ENCODE peak calls at places on chromosome 21, in five cellular contexts. P is mesendoderm, C is iPS DF 6.9, A is ovary, M is neuronal stem cell. F is an unnamed sample.

GRCh38 chr21:18443085-18443484 is 39.5 kb upstream of the TMPRSS15 start:
- DNase-seq in P (no peak), C (no peak), A (no peak), M (no peak), F (no peak)

GRCh38 chr21:33059319-33059894 is 10.5 kb upstream of the OLIG1 start:
- DNase-seq in P (no peak), C (no peak), A (no peak), M (no peak), F (no peak)

GRCh38 chr21:25421327-25422028 is 185.8 kb downstream of the MRPL39 start:
- DNase-seq in P (peak; percentile 77), C (peak; percentile 45), A (no peak), M (peak; percentile 20), F (peak; percentile 55)

GRCh38 chr21:33231526-33231925 is 1.8 kb downstream of the IFNAR2 start:
- DNase-seq in P (no peak), C (no peak), A (no peak), M (no peak), F (no peak)

GRCh38 chr21:31108969-31109368 is 70.7 kb upstream of the KRTAP19-8 start:
- DNase-seq in P (peak; percentile 73), C (no peak), A (no peak), M (no peak), F (no peak)

GRCh38 chr21:33847586-33848251 is 67.9 kb downstream of the ATP5PO start:
- DNase-seq in P (no peak), C (no peak), A (no peak), M (no peak), F (no peak)

GRCh38 chr21:26365849-26366248 is 195.3 kb upstream of the APP start:
- DNase-seq in P (peak; percentile 13), C (no peak), A (no peak), M (no peak), F (no peak)

GRCh38 chr21:39093526-39093925 is 89.7 kb downstream of the PSMG1 start:
- DNase-seq in P (no peak), C (no peak), A (no peak), M (no peak), F (no peak)

GRCh38 chr21:31370281-31370892 is 26.3 kb upstream of the TIAM1 start:
- DNase-seq in P (no peak), C (no peak), A (no peak), M (no peak), F (no peak)

GRCh38 chr21:42650033-42650370 is 3.4 kb upstream of the PDE9A start:
- DNase-seq in P (no peak), C (no peak), A (no peak), M (no peak), F (no peak)

GRCh38 chr21:25639167-25639921 is at the start of gene JAM2:
- DNase-seq in P (peak; percentile 68), C (no peak), A (peak; percentile 55), M (peak; percentile 51), F (peak; percentile 74)

GRCh38 chr21:31397515-31397926 is 53.5 kb upstream of the TIAM1 start:
- DNase-seq in P (no peak), C (no peak), A (no peak), M (no peak), F (no peak)

GRCh38 chr21:34035619-34036354 is 37.6 kb upstream of the MRPS6 start:
- DNase-seq in P (no peak), C (no peak), A (no peak), M (no peak), F (no peak)

GRCh38 chr21:28230559-28230958 is 762.1 kb downstream of the LTN1 start:
- DNase-seq in P (no peak), C (no peak), A (no peak), M (no peak), F (no peak)

GRCh38 chr21:28900481-28900880 is 92.2 kb downstream of the LTN1 start:
- DNase-seq in P (no peak), C (no peak), A (no peak), M (no peak), F (no peak)

GRCh38 chr21:31707499-31707898 is 24.4 kb downstream of the SCAF4 start:
- DNase-seq in P (no peak), C (no peak), A (no peak), M (no peak), F (no peak)

GRCh38 chr21:38306407-38306806 is 49.6 kb downstream of the KCNJ15 start:
- DNase-seq in P (no peak), C (no peak), A (no peak), M (no peak), F (no peak)

GRCh38 chr21:14687277-14687642 is 141.1 kb upstream of the SAMSN1 start:
- DNase-seq in P (no peak), C (no peak), A (no peak), M (no peak), F (no peak)

GRCh38 chr21:39316729-39317128 is 3.3 kb upstream of the BRWD1 start:
- DNase-seq in P (no peak), C (no peak), A (no peak), M (no peak), F (no peak)

GRCh38 chr21:31873696-31874599 is 1.1 kb downstream of the HUNK start:
- DNase-seq in P (peak; percentile 83), C (no peak), A (no peak), M (peak; percentile 62), F (peak; percentile 57)

GRCh38 chr21:17925900-17926299 is 106.7 kb upstream of the C21orf91 start:
- DNase-seq in P (peak; percentile 43), C (no peak), A (no peak), M (no peak), F (peak; percentile 14)

GRCh38 chr21:31993826-31994791 is 121.3 kb downstream of the HUNK start:
- DNase-seq in P (no peak), C (no peak), A (no peak), M (no peak), F (no peak)

GRCh38 chr21:31449912-31450535 is 106.0 kb upstream of the TIAM1 start:
- DNase-seq in P (no peak), C (no peak), A (no peak), M (no peak), F (no peak)

GRCh38 chr21:29938968-29939858 is 583 bp downstream of the GRIK1 start:
- DNase-seq in P (peak; percentile 30), C (no peak), A (no peak), M (peak; percentile 41), F (no peak)

DNA sequence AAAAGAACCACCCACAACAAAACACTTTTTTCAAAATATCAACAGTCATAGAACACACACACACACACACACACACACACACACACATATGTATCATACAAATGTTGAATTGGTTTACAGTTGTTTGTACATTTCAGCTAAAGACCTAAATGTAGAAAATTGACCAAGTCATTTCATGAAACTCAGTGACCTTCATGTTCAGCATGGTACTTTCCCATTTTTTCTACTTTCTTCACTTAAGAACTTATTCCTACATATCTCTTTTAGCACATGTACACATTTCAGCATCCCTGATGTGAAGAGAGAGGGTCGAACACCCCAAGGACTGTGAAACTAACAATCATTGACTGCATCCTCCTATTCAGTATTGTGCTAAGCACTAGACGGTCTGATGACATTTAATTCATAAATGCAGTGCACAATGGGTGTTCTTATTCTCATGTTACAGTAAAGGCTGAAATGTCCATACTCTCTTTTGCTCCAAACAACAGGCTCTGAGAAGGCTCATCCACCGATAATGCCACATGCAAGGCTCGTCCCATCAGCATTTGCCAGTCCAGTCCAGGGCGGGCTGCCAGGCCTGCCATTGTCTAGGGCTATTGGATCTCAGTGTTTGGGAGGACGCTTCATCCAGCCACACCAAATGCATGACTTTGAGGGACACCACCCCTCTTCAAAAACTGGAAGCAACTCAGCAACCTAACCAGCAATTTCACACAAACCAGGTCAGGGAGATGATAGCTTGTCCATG is 150.1 kb upstream of the RUNX1 start:
- DNase-seq in P (no peak), C (no peak), A (no peak), M (no peak), F (no peak)
- H3K4me3 ChIP-seq in P (no peak overlapping the region), C (no peak overlapping the region), A (no peak overlapping the region), M (no peak overlapping the region), F (no peak overlapping the region)

DNA sequence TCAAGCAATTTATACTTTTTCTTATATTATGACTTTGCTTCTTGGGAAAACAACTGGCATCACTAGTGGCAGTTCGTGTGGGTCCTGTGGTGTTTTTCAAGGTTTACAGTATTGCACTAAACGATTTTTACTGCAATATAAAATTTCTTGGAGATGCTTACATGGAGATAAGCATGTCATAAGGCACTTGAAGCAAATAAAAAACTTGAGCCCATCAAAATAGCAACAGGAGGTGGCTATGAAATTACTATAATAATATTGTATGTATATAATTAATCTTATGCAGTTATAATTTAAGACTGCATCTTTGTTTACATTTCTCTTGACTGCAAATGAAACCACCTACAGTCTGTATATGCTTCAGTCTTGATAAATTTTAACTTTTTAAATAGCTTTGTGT is 29.3 kb upstream of the CHAF1B start:
- DNase-seq in P (no peak), C (no peak), A (no peak), M (no peak), F (no peak)
- H3K36me3 ChIP-seq in P (peaks cover 5% of the 10 kb centered on the region), C (peaks cover 8% of the 10 kb centered on the region), A (no peaks in the 10 kb centered on the region), M (peaks cover 18% of the 10 kb centered on the region), F (peaks cover 29% of the 10 kb centered on the region)

GRCh38 chr21:41504030-41504429 is 3.9 kb downstream of the TMPRSS2 start:
- DNase-seq in P (no peak), C (no peak), A (no peak), M (no peak), F (no peak)

GRCh38 chr21:41507521-41508414 is at the start of gene TMPRSS2:
- DNase-seq in P (peak; percentile 61), C (no peak), A (no peak), M (peak; percentile 30), F (no peak)

GRCh38 chr21:41506526-41507520 is 1.1 kb downstream of the TMPRSS2 start:
- DNase-seq in P (peak; percentile 70), C (no peak), A (no peak), M (peak; percentile 27), F (no peak)

GRCh38 chr21:41508415-41509205 is 652 bp upstream of the TMPRSS2 start:
- DNase-seq in P (peak; percentile 17), C (no peak), A (no peak), M (no peak), F (no peak)

GRCh38 chr21:41506005-41506404 is 2.0 kb downstream of the TMPRSS2 start:
- DNase-seq in P (no peak), C (no peak), A (no peak), M (no peak), F (no peak)
- H3K4me1 ChIP-seq in P (no peaks in the 10 kb centered on the region), C (peaks cover 5% of the 10 kb centered on the region), A (peaks cover 5% of the 10 kb centered on the region), M (no peaks in the 10 kb centered on the region), F (no peaks in the 10 kb centered on the region)

GRCh38 chr21:45873418-45873817 is 108.2 kb upstream of the COL6A1 start:
- DNase-seq in P (no peak), C (no peak), A (no peak), M (no peak), F (no peak)

GRCh38 chr21:45874716-45875415 is 106.7 kb upstream of the COL6A1 start:
- DNase-seq in P (no peak), C (no peak), A (peak; percentile 67), M (no peak), F (no peak)

GRCh38 chr21:45872902-45873301 is 108.7 kb upstream of the COL6A1 start:
- DNase-seq in P (no peak), C (no peak), A (no peak), M (no peak), F (no peak)

GRCh38 chr21:45872471-45872870 is 109.1 kb upstream of the COL6A1 start:
- DNase-seq in P (no peak), C (no peak), A (no peak), M (no peak), F (no peak)

DNA sequence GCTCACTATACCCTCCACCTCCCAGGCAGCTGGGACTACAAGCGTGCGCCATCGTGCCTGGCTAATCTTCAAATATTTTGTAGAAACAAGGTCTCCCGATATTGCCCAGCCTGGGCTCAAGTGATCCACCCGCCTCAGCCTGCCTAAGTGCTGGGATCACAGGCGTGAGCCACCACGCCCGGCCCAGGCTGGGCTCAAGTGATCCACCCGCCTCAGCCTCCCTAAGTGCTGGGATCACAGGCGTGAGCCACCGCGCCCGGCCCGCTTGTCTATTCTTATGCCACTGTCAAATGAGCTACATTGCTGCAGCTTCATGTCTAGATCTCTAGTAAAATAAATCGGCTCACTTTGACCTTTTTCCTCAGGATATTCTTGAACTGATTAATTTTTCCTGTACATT is 107.7 kb upstream of the COL6A1 start:
- DNase-seq in P (no peak), C (no peak), A (no peak), M (no peak), F (no peak)
- H3K4me3 ChIP-seq in P (no peak overlapping the region), C (no peak overlapping the region), A (no peak overlapping the region), M (no peak overlapping the region), F (no peak overlapping the region)

F was measured in HAP-1.